ENCODE peak calls at places on chromosomes 3 and 15, in six cellular contexts. X is choroid plexus epithelial cell, Y is thoracic aorta, Z is stomach, I is keratinocyte, P is omental fat pad. R is an unnamed sample.

GRCh38 chr15:61403884-61404283 is 174.8 kb upstream of the RORA start:
- DNase-seq in X (no peak), Y (no peak), Z (no peak), I (no peak), P (no peak), R (no peak)

GRCh38 chr3:106425021-106425420 is 556.2 kb upstream of the CBLB start:
- DNase-seq in X (peak), Y (no peak), Z (no peak), I (no peak), P (no peak), R (no peak)

GRCh38 chr3:137768021-137768360 is 3.9 kb downstream of the SOX14 start:
- DNase-seq in X (no peak), Y (no peak), Z (no peak), I (no peak), P (no peak), R (no peak)

GRCh38 chr3:51340311-51340829 is 44.7 kb upstream of the MANF start:
- DNase-seq in X (peak), Y (no peak), Z (no peak), I (peak), P (no peak), R (no peak)

GRCh38 chr15:92670625-92671024 is 15.1 kb upstream of the FAM174B start:
- DNase-seq in X (no peak), Y (no peak), Z (no peak), I (no peak), P (no peak), R (no peak)

GRCh38 chr3:16834753-16835152 is 50.0 kb upstream of the PLCL2 start:
- DNase-seq in X (no peak), Y (no peak), Z (no peak), I (no peak), P (no peak), R (no peak)

GRCh38 chr3:52489453-52489852 is 5.7 kb upstream of the STAB1 start:
- DNase-seq in X (no peak), Y (no peak), Z (no peak), I (no peak), P (no peak), R (no peak)

GRCh38 chr3:141291610-141292345 is 60.2 kb downstream of the PXYLP1 start:
- DNase-seq in X (no peak), Y (no peak), Z (no peak), I (no peak), P (no peak), R (no peak)

GRCh38 chr3:134284438-134284837 is 33.8 kb upstream of the RYK start:
- DNase-seq in X (no peak), Y (no peak), Z (no peak), I (no peak), P (no peak), R (no peak)

GRCh38 chr15:62969442-62970089 is 73.0 kb upstream of the TPM1 start:
- DNase-seq in X (no peak), Y (no peak), Z (no peak), I (no peak), P (no peak), R (no peak)

GRCh38 chr15:56491110-56491722 is 26.3 kb upstream of the MNS1 start:
- DNase-seq in X (peak), Y (no peak), Z (peak), I (peak), P (no peak), R (peak)

GRCh38 chr15:60592386-60593339 is 113.7 kb upstream of the ICE2 start:
- DNase-seq in X (peak), Y (peak), Z (peak), I (no peak), P (peak), R (no peak)

GRCh38 chr3:16441306-16441898 is 72.1 kb downstream of the RFTN1 start:
- DNase-seq in X (peak), Y (no peak), Z (no peak), I (no peak), P (no peak), R (no peak)

GRCh38 chr3:4644954-4645353 is 151.8 kb downstream of the ITPR1 start:
- DNase-seq in X (peak), Y (no peak), Z (no peak), I (no peak), P (no peak), R (no peak)

GRCh38 chr3:190016966-190017365 is 103.7 kb downstream of the P3H2 start:
- DNase-seq in X (no peak), Y (no peak), Z (no peak), I (no peak), P (no peak), R (no peak)

GRCh38 chr3:190019020-190019419 is 101.7 kb downstream of the P3H2 start:
- DNase-seq in X (no peak), Y (no peak), Z (no peak), I (no peak), P (no peak), R (no peak)

GRCh38 chr3:190019840-190020239 is 100.9 kb downstream of the P3H2 start:
- DNase-seq in X (no peak), Y (no peak), Z (no peak), I (no peak), P (no peak), R (no peak)

GRCh38 chr3:190018460-190018859 is 102.2 kb downstream of the P3H2 start:
- DNase-seq in X (no peak), Y (no peak), Z (no peak), I (no peak), P (no peak), R (no peak)

GRCh38 chr3:190017575-190018288 is 103.0 kb downstream of the P3H2 start:
- DNase-seq in X (peak), Y (no peak), Z (peak), I (no peak), P (no peak), R (no peak)
- TF ChIP-seq CTCF in X (peak), Y (peak), Z (no peak), I (peak), P (no peak), R (peak)

GRCh38 chr3:37256447-37256846 is 82.1 kb upstream of the LRRFIP2 start:
- DNase-seq in X (peak), Y (no peak), Z (no peak), I (no peak), P (no peak), R (no peak)
- TF ChIP-seq CTCF in X (peak), Y (no peak), Z (no peak), I (no peak), P (no peak), R (no peak)

GRCh38 chr15:89419370-89419984 is 76.9 kb downstream of the RHCG start:
- DNase-seq in X (peak), Y (no peak), Z (no peak), I (no peak), P (no peak), R (no peak)

GRCh38 chr15:89416339-89417183 is 79.8 kb downstream of the RHCG start:
- DNase-seq in X (peak), Y (no peak), Z (peak), I (peak), P (no peak), R (peak)

GRCh38 chr15:89417206-89417725 is 79.1 kb downstream of the RHCG start:
- DNase-seq in X (no peak), Y (no peak), Z (no peak), I (no peak), P (no peak), R (no peak)

GRCh38 chr15:89423981-89424380 is 72.4 kb downstream of the RHCG start:
- DNase-seq in X (no peak), Y (no peak), Z (no peak), I (no peak), P (no peak), R (no peak)

GRCh38 chr15:89421219-89421618 is 75.2 kb downstream of the RHCG start:
- DNase-seq in X (no peak), Y (no peak), Z (no peak), I (no peak), P (no peak), R (no peak)
- TF ChIP-seq CTCF in X (no peak), Y (no peak), Z (no peak), I (no peak), P (no peak), R (peak)

GRCh38 chr3:76699846-76700245 is 340.1 kb upstream of the ROBO2 start:
- DNase-seq in X (no peak), Y (no peak), Z (no peak), I (no peak), P (no peak), R (no peak)
- TF ChIP-seq CTCF in X (no peak), Y (no peak), Z (no peak), I (no peak), P (no peak), R (no peak)

R was measured in D721Med.